ENCODE peak calls at places on chromosomes 1 and 21, in seven cellular contexts. H is psoas muscle; K is GM04503; Y is stimulated activated CD8-positive, alpha-beta memory T cell treated with anti-CD3 and anti-CD28 coated beads, Interleukin-15, amount 100 ng/mL, for 1 hour; P is cardiac fibroblast; R is neural crest cell; G is naive B cell. I is an unnamed sample.

GRCh38 chr1:56045477-56045876 is 533.9 kb downstream of the PLPP3 start:
- DNase-seq in H (no peak), K (no peak), Y (no peak), P (no peak), R (no peak), G (no peak), I (no peak)

GRCh38 chr21:42509239-42509638 is 4.4 kb upstream of the SLC37A1 start:
- DNase-seq in H (no peak), K (no peak), Y (no peak), P (no peak), R (no peak), G (no peak), I (no peak)

GRCh38 chr21:39867198-39867650 is at the start of gene PCP4:
- DNase-seq in H (no peak), K (no peak), Y (no peak), P (peak; percentile 19), R (peak; percentile 73), G (no peak), I (no peak)

GRCh38 chr1:7172804-7173203 is 387.6 kb downstream of the CAMTA1 start:
- DNase-seq in H (no peak), K (no peak), Y (no peak), P (no peak), R (no peak), G (no peak), I (peak; percentile 54)

GRCh38 chr21:34923202-34923601 is 125.9 kb downstream of the RUNX1 start:
- DNase-seq in H (no peak), K (no peak), Y (no peak), P (no peak), R (no peak), G (no peak), I (no peak)

GRCh38 chr1:235866207-235866912 is at the start of gene LYST:
- DNase-seq in H (peak; percentile 66), K (no peak), Y (peak; percentile 27), P (peak; percentile 34), R (peak; percentile 28), G (peak; percentile 75), I (peak; percentile 40)

GRCh38 chr1:100575406-100575805 is 37.5 kb downstream of the GPR88 start:
- DNase-seq in H (no peak), K (no peak), Y (no peak), P (no peak), R (no peak), G (no peak), I (no peak)

GRCh38 chr1:111172463-111172862 is 28.0 kb downstream of the DENND2D start:
- DNase-seq in H (no peak), K (no peak), Y (no peak), P (no peak), R (no peak), G (no peak), I (no peak)

GRCh38 chr21:15686506-15686905 is 43.3 kb upstream of the USP25 start:
- DNase-seq in H (no peak), K (no peak), Y (no peak), P (no peak), R (no peak), G (no peak), I (no peak)

GRCh38 chr1:75707191-75707590 is 17.3 kb upstream of the ACADM start:
- DNase-seq in H (no peak), K (no peak), Y (no peak), P (no peak), R (no peak), G (no peak), I (no peak)

GRCh38 chr21:44929242-44929798 is 8.6 kb upstream of the ITGB2 start:
- DNase-seq in H (peak; percentile 12), K (no peak), Y (no peak), P (no peak), R (no peak), G (no peak), I (no peak)

GRCh38 chr1:155171836-155172731 is 1.0 kb downstream of the KRTCAP2 start:
- DNase-seq in H (no peak), K (no peak), Y (no peak), P (no peak), R (no peak), G (no peak), I (no peak)

GRCh38 chr21:24895885-24896734 is 711.2 kb downstream of the MRPL39 start:
- DNase-seq in H (no peak), K (no peak), Y (no peak), P (peak; percentile 1), R (no peak), G (peak; percentile 28), I (no peak)

GRCh38 chr1:228008391-228009115 is 1.8 kb downstream of the WNT3A start:
- DNase-seq in H (peak; percentile 44), K (no peak), Y (no peak), P (no peak), R (no peak), G (no peak), I (no peak)

GRCh38 chr1:2402420-2402819 is 9.9 kb downstream of the PEX10 start:
- DNase-seq in H (no peak), K (no peak), Y (no peak), P (no peak), R (no peak), G (no peak), I (no peak)

GRCh38 chr1:229579101-229579651 is 20.7 kb upstream of the ABCB10 start:
- DNase-seq in H (no peak), K (no peak), Y (no peak), P (peak; percentile 63), R (peak; percentile 21), G (peak; percentile 39), I (peak; percentile 61)